ENCODE peak calls at places on chromosomes 13 and 19, in ten cellular contexts. S is H9; H is GM12865; A is HCT116; W is activated CD4-positive, CD25-positive, alpha-beta regulatory T cell treated with anti-CD3 and anti-CD28 coated beads, Interleukin-2, amount 50 U/mL, for 16 hours; I is activated T-helper 2 cell treated with anti-CD3 and anti-CD28 coated beads, Interferon-gamma antibody, Interleukin-2, Interleukin-4, amounts not matched to agents 10 μg/mL and 5 μg/mL and 100 μg/mL, durations not matched to agents 14 hours and 24 hours and 36 hours; V is hepatic stellate cell; O is brain microvascular endothelial cell; Z is stimulated activated naive CD8-positive, alpha-beta T cell treated with anti-CD3 and anti-CD28 coated beads, Interleukin-15, Interleukin-2, amounts not matched to agents 100 U/mL and 50 U/mL, for 24 hours; B is IMR-90. P is an unnamed sample.

GRCh38 chr13:27406178-27406939 is 18.1 kb upstream of the GTF3A start:
- DNase-seq in A (no peak), O (peak; percentile 19), W (peak; percentile 26), B (peak; percentile 49), H (peak; percentile 52), Z (no peak), I (peak; percentile 25), S (no peak), V (peak; percentile 40), P (peak; percentile 57)

GRCh38 chr19:3586124-3586626 is 897 bp downstream of the GIPC3 start:
- DNase-seq in V (no peak), W (no peak), Z (peak; percentile 65), H (no peak), S (peak; percentile 65), O (no peak), I (no peak), A (no peak), B (no peak), P (no peak)

GRCh38 chr19:3398114-3398899 is 31.9 kb downstream of the NFIC start:
- DNase-seq in Z (no peak), H (no peak), B (peak; percentile 41), V (no peak), A (no peak), W (no peak), O (no peak), I (no peak), S (peak; percentile 51), P (no peak)

GRCh38 chr19:47120461-47120860 is 6.9 kb upstream of the ZC3H4 start:
- DNase-seq in W (no peak), S (no peak), H (no peak), Z (no peak), O (no peak), A (no peak), I (no peak), V (no peak), B (no peak), P (no peak)

GRCh38 chr19:49971991-49972401 is 11.0 kb upstream of the SIGLEC11 start:
- DNase-seq in Z (no peak), V (no peak), H (no peak), A (no peak), B (no peak), O (no peak), S (no peak), W (no peak), I (no peak), P (no peak)

GRCh38 chr13:92952161-92952560 is 274.4 kb upstream of the GPC6 start:
- DNase-seq in H (no peak), I (no peak), A (no peak), W (no peak), V (no peak), O (no peak), B (peak; percentile 30), Z (no peak), S (no peak), P (no peak)

GRCh38 chr13:28031220-28031903 is 42.9 kb upstream of the URAD start:
- DNase-seq in W (no peak), O (no peak), A (no peak), B (no peak), H (peak; percentile 64), I (no peak), V (no peak), Z (no peak), S (no peak), P (peak; percentile 99)

GRCh38 chr19:10299545-10300458 is 9.8 kb downstream of the ZGLP1 start:
- DNase-seq in V (no peak), H (no peak), I (no peak), A (no peak), O (no peak), S (no peak), Z (no peak), B (no peak), W (no peak), P (peak; percentile 57)

GRCh38 chr13:94352057-94352456 is 127.4 kb downstream of the DCT start:
- DNase-seq in A (no peak), S (no peak), H (no peak), B (peak; percentile 31), Z (no peak), V (no peak), O (peak; percentile 28), I (no peak), W (no peak), P (no peak)

GRCh38 chr13:21001471-21001870 is 59.9 kb downstream of the LATS2 start:
- DNase-seq in H (no peak), I (no peak), A (no peak), S (no peak), B (no peak), O (no peak), V (no peak), W (no peak), Z (no peak), P (no peak)

GRCh38 chr19:52297601-52298358 is 811 bp downstream of the ZNF480 start:
- DNase-seq in H (no peak), B (peak; percentile 11), O (no peak), S (no peak), V (no peak), A (no peak), W (no peak), Z (no peak), I (no peak), P (no peak)

GRCh38 chr19:4980087-4980486 is 11.2 kb downstream of the KDM4B start:
- DNase-seq in A (no peak), W (no peak), S (no peak), B (no peak), O (no peak), I (no peak), H (no peak), V (no peak), Z (no peak), P (peak; percentile 77)

GRCh38 chr13:97367427-97367826 is 66.5 kb upstream of the RAP2A start:
- DNase-seq in I (no peak), W (no peak), H (peak; percentile 10), A (no peak), B (peak; percentile 78), V (peak; percentile 71), Z (no peak), S (no peak), O (peak; percentile 82), P (no peak)

GRCh38 chr19:1717200-1717969 is 35.9 kb upstream of the ONECUT3 start:
- DNase-seq in Z (no peak), I (no peak), B (no peak), S (no peak), A (no peak), V (no peak), W (no peak), H (no peak), O (no peak), P (no peak)

GRCh38 chr13:32581177-32581786 is 5.0 kb upstream of the PDS5B start:
- DNase-seq in V (peak; percentile 20), A (peak; percentile 10), I (no peak), O (no peak), B (peak; percentile 47), H (peak; percentile 29), Z (no peak), S (no peak), W (no peak), P (peak; percentile 41)

GRCh38 chr19:44212865-44213346 is 574 bp downstream of the ZNF227 start:
- DNase-seq in O (peak; percentile 6), A (no peak), H (peak; percentile 13), W (no peak), B (peak; percentile 55), V (peak; percentile 17), Z (no peak), S (no peak), I (no peak), P (peak; percentile 22)

GRCh38 chr13:26663801-26664200 is 96.8 kb downstream of the GPR12 start:
- DNase-seq in W (no peak), I (no peak), Z (no peak), B (no peak), O (no peak), H (no peak), A (no peak), V (no peak), S (no peak), P (no peak)

GRCh38 chr19:44846455-44847143 is 502 bp downstream of the NECTIN2 start:
- DNase-seq in V (peak; percentile 47), Z (no peak), I (no peak), A (no peak), S (peak; percentile 91), O (peak; percentile 16), W (no peak), B (no peak), H (no peak), P (no peak)

GRCh38 chr19:7395360-7395781 is 46.6 kb downstream of the ARHGEF18 start:
- DNase-seq in V (peak; percentile 37), A (no peak), W (no peak), Z (no peak), I (no peak), O (no peak), S (no peak), B (no peak), H (peak; percentile 40), P (no peak)

GRCh38 chr13:95564948-95565347 is 12.4 kb downstream of the CLDN10 start:
- DNase-seq in H (no peak), V (peak; percentile 43), A (no peak), B (peak; percentile 34), W (no peak), O (no peak), I (no peak), S (no peak), Z (no peak), P (peak; percentile 69)

GRCh38 chr19:55212447-55212846 is 3.1 kb upstream of the PTPRH start:
- DNase-seq in W (no peak), V (no peak), I (no peak), O (no peak), A (peak; percentile 72), S (no peak), H (peak; percentile 57), Z (peak; percentile 66), B (no peak), P (peak; percentile 35)

GRCh38 chr19:49680473-49681351 is 3.6 kb downstream of the PRMT1 start:
- DNase-seq in Z (peak; percentile 99), S (peak; percentile 98), I (peak; percentile 87), O (peak; percentile 79), W (peak; percentile 86), B (peak; percentile 78), V (peak; percentile 98), A (peak; percentile 56), H (peak; percentile 93), P (peak; percentile 85)

GRCh38 chr13:78121459-78122348 is 203.1 kb upstream of the EDNRB start:
- DNase-seq in I (no peak), S (no peak), A (peak; percentile 34), H (peak; percentile 80), V (peak; percentile 6), Z (peak; percentile 36), B (peak; percentile 70), W (no peak), O (peak; percentile 54), P (peak; percentile 66)

GRCh38 chr13:111916201-111916600 is 150.7 kb upstream of the SOX1 start:
- DNase-seq in A (no peak), I (no peak), W (no peak), O (no peak), H (no peak), V (no peak), B (no peak), Z (no peak), S (peak; percentile 3), P (no peak)

GRCh38 chr13:51326782-51327181 is 12.7 kb upstream of the SERPINE3 start:
- DNase-seq in I (no peak), Z (no peak), V (no peak), W (no peak), O (no peak), B (no peak), H (no peak), A (no peak), S (no peak), P (no peak)

GRCh38 chr19:41934849-41935374 is 6.7 kb upstream of the ERFL start:
- DNase-seq in O (peak; percentile 28), H (peak; percentile 85), W (peak; percentile 60), S (peak; percentile 89), I (peak; percentile 59), V (peak; percentile 83), B (peak; percentile 49), Z (peak; percentile 91), A (peak; percentile 43), P (peak; percentile 58)

GRCh38 chr13:34114581-34114980 is 296.6 kb downstream of the RFC3 start:
- DNase-seq in A (no peak), Z (no peak), V (no peak), I (no peak), H (peak; percentile 7), B (no peak), W (no peak), O (no peak), S (no peak), P (peak; percentile 44)

GRCh38 chr13:43877788-43878187 is 1.8 kb downstream of the CCDC122 start:
- DNase-seq in I (no peak), A (no peak), V (no peak), H (no peak), B (no peak), O (no peak), W (no peak), Z (no peak), S (no peak), P (peak; percentile 49)

P was measured in MV-4-11.